ENCODE peak calls at places on chromosomes 4 and X, in ten cellular contexts. One of them, this sample, is unnamed.

GRCh38 chr4:38696697-38697096 is 32.7 kb downstream of the KLF3 start:
- DNase-seq in IMR-90: no peak
- DNase-seq in CD8-positive, alpha-beta T cell: no peak
- DNase-seq in ovary: no peak
- DNase-seq in suprapubic skin: no peak
- DNase-seq in Peyer's patch: no peak
- DNase-seq in uterus: no peak
- DNase-seq in psoas muscle: no peak
- DNase-seq in astrocyte: no peak
- DNase-seq in neural progenitor cell: no peak
- DNase-seq in this sample: no peak

GRCh38 chrX:66408507-66408906 is 230.4 kb downstream of the EDA2R start:
- DNase-seq in astrocyte: no peak
- DNase-seq in psoas muscle: no peak
- DNase-seq in CD8-positive, alpha-beta T cell: no peak
- DNase-seq in uterus: no peak
- DNase-seq in neural progenitor cell: no peak
- DNase-seq in Peyer's patch: no peak
- DNase-seq in IMR-90: no peak
- DNase-seq in suprapubic skin: no peak
- DNase-seq in ovary: no peak
- DNase-seq in this sample: no peak

GRCh38 chr4:165016971-165017370 is 14.8 kb upstream of the TRIM60 start:
- DNase-seq in suprapubic skin: no peak
- DNase-seq in ovary: no peak
- DNase-seq in Peyer's patch: no peak
- DNase-seq in uterus: no peak
- DNase-seq in astrocyte: no peak
- DNase-seq in psoas muscle: no peak
- DNase-seq in neural progenitor cell: peak; percentile 14
- DNase-seq in CD8-positive, alpha-beta T cell: no peak
- DNase-seq in IMR-90: no peak
- DNase-seq in this sample: no peak

GRCh38 chrX:104852241-104852640 is 286.2 kb downstream of the IL1RAPL2 start:
- DNase-seq in uterus: no peak
- DNase-seq in neural progenitor cell: no peak
- DNase-seq in CD8-positive, alpha-beta T cell: no peak
- DNase-seq in psoas muscle: no peak
- DNase-seq in Peyer's patch: no peak
- DNase-seq in suprapubic skin: no peak
- DNase-seq in astrocyte: no peak
- DNase-seq in ovary: no peak
- DNase-seq in IMR-90: no peak
- DNase-seq in this sample: no peak

GRCh38 chr4:25845841-25846653 is 16.7 kb downstream of the SEL1L3 start:
- DNase-seq in ovary: no peak
- DNase-seq in uterus: no peak
- DNase-seq in Peyer's patch: no peak
- DNase-seq in suprapubic skin: no peak
- DNase-seq in astrocyte: no peak
- DNase-seq in psoas muscle: no peak
- DNase-seq in IMR-90: no peak
- DNase-seq in neural progenitor cell: no peak
- DNase-seq in CD8-positive, alpha-beta T cell: no peak
- DNase-seq in this sample: no peak

GRCh38 chr4:19823781-19824180 is 427.9 kb upstream of the SLIT2 start:
- DNase-seq in suprapubic skin: no peak
- DNase-seq in IMR-90: no peak
- DNase-seq in ovary: no peak
- DNase-seq in CD8-positive, alpha-beta T cell: no peak
- DNase-seq in Peyer's patch: no peak
- DNase-seq in astrocyte: no peak
- DNase-seq in psoas muscle: no peak
- DNase-seq in neural progenitor cell: no peak
- DNase-seq in uterus: no peak
- DNase-seq in this sample: no peak

GRCh38 chr4:104591505-104591904 is 96.8 kb upstream of the CXXC4 start:
- DNase-seq in CD8-positive, alpha-beta T cell: no peak
- DNase-seq in neural progenitor cell: peak; percentile 78
- DNase-seq in ovary: peak; percentile 42
- DNase-seq in Peyer's patch: no peak
- DNase-seq in astrocyte: no peak
- DNase-seq in psoas muscle: no peak
- DNase-seq in suprapubic skin: no peak
- DNase-seq in uterus: no peak
- DNase-seq in IMR-90: no peak
- DNase-seq in this sample: no peak

GRCh38 chrX:11427082-11428033 is 134.1 kb downstream of the AMELX start:
- DNase-seq in psoas muscle: peak; percentile 79
- DNase-seq in CD8-positive, alpha-beta T cell: no peak
- DNase-seq in Peyer's patch: peak; percentile 45
- DNase-seq in suprapubic skin: peak; percentile 76
- DNase-seq in uterus: peak; percentile 36
- DNase-seq in ovary: peak; percentile 78
- DNase-seq in astrocyte: no peak
- DNase-seq in IMR-90: no peak
- DNase-seq in neural progenitor cell: peak; percentile 55
- DNase-seq in this sample: no peak

GRCh38 chrX:118847676-118848075 is 24.1 kb downstream of the ZCCHC12 start:
- DNase-seq in CD8-positive, alpha-beta T cell: no peak
- DNase-seq in astrocyte: peak; percentile 12
- DNase-seq in neural progenitor cell: peak; percentile 69
- DNase-seq in psoas muscle: no peak
- DNase-seq in ovary: no peak
- DNase-seq in suprapubic skin: no peak
- DNase-seq in uterus: no peak
- DNase-seq in Peyer's patch: no peak
- DNase-seq in IMR-90: peak; percentile 42
- DNase-seq in this sample: no peak

GRCh38 chrX:119474615-119475388 is 6.6 kb downstream of the SLC25A5 start:
- DNase-seq in CD8-positive, alpha-beta T cell: no peak
- DNase-seq in Peyer's patch: no peak
- DNase-seq in astrocyte: no peak
- DNase-seq in suprapubic skin: no peak
- DNase-seq in psoas muscle: no peak
- DNase-seq in ovary: no peak
- DNase-seq in neural progenitor cell: no peak
- DNase-seq in IMR-90: no peak
- DNase-seq in uterus: no peak
- DNase-seq in this sample: no peak

GRCh38 chrX:11881485-11882170 is 123.6 kb downstream of the MSL3 start:
- DNase-seq in IMR-90: no peak
- DNase-seq in ovary: no peak
- DNase-seq in suprapubic skin: no peak
- DNase-seq in astrocyte: no peak
- DNase-seq in Peyer's patch: no peak
- DNase-seq in neural progenitor cell: no peak
- DNase-seq in uterus: no peak
- DNase-seq in psoas muscle: no peak
- DNase-seq in CD8-positive, alpha-beta T cell: no peak
- DNase-seq in this sample: no peak

GRCh38 chrX:106899276-106899675 is 3.9 kb downstream of the RIPPLY1 start:
- DNase-seq in CD8-positive, alpha-beta T cell: no peak
- DNase-seq in astrocyte: peak; percentile 20
- DNase-seq in neural progenitor cell: no peak
- DNase-seq in psoas muscle: no peak
- DNase-seq in Peyer's patch: no peak
- DNase-seq in suprapubic skin: no peak
- DNase-seq in IMR-90: no peak
- DNase-seq in uterus: no peak
- DNase-seq in ovary: no peak
- DNase-seq in this sample: no peak

GRCh38 chr4:154490261-154490588 is 1.4 kb downstream of the DCHS2 start:
- DNase-seq in CD8-positive, alpha-beta T cell: no peak
- DNase-seq in ovary: no peak
- DNase-seq in suprapubic skin: no peak
- DNase-seq in uterus: no peak
- DNase-seq in neural progenitor cell: peak; percentile 46
- DNase-seq in psoas muscle: no peak
- DNase-seq in astrocyte: no peak
- DNase-seq in IMR-90: no peak
- DNase-seq in Peyer's patch: no peak
- DNase-seq in this sample: no peak
- H3K4me3 ChIP-seq in CD8-positive, alpha-beta T cell: no peak overlapping the region
- H3K4me3 ChIP-seq in ovary: peak overlapping the region; percentile 49
- H3K4me3 ChIP-seq in suprapubic skin: peak overlapping the region; percentile 48
- H3K4me3 ChIP-seq in uterus: peak overlapping the region; percentile 46
- H3K4me3 ChIP-seq in neural progenitor cell: peak overlapping the region; percentile 55
- H3K4me3 ChIP-seq in psoas muscle: peak overlapping the region; percentile 49
- H3K4me3 ChIP-seq in astrocyte: no peak overlapping the region
- H3K4me3 ChIP-seq in IMR-90: no peak overlapping the region
- H3K4me3 ChIP-seq in Peyer's patch: peak overlapping the region; percentile 44
- H3K4me3 ChIP-seq in this sample: peak overlapping the region; percentile 69

DNA sequence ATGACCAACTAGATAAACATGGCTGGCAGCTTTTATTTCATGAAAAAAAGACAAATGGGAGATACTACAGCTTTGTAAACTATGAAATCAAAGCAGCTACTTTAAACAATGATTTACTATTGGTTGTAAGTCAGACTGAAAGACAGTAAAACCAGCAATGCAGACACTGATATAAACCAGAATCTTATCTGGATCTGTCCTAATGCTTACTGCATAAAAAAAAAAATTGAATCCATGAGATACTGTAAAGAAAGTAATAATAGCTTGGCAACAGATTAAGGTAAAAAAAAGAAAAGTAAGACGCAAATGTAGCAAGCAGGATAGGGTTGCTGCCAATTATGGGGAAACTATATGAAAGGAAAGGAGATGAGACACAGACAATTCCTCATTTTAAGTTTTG is 7.3 kb downstream of the LCORL start:
- DNase-seq in astrocyte: no peak
- DNase-seq in CD8-positive, alpha-beta T cell: no peak
- DNase-seq in IMR-90: no peak
- DNase-seq in neural progenitor cell: no peak
- DNase-seq in psoas muscle: no peak
- DNase-seq in Peyer's patch: no peak
- DNase-seq in suprapubic skin: no peak
- DNase-seq in ovary: no peak
- DNase-seq in uterus: no peak
- DNase-seq in this sample: no peak
- H3K27ac ChIP-seq in astrocyte: no peak overlapping the region
- H3K27ac ChIP-seq in CD8-positive, alpha-beta T cell: no peak overlapping the region
- H3K27ac ChIP-seq in IMR-90: no peak overlapping the region
- H3K27ac ChIP-seq in neural progenitor cell: no peak overlapping the region
- H3K27ac ChIP-seq in psoas muscle: no peak overlapping the region
- H3K27ac ChIP-seq in Peyer's patch: no peak overlapping the region
- H3K27ac ChIP-seq in suprapubic skin: no peak overlapping the region
- H3K27ac ChIP-seq in ovary: no peak overlapping the region
- H3K27ac ChIP-seq in uterus: no peak overlapping the region
- H3K27ac ChIP-seq in this sample: no peak overlapping the region

GRCh38 chr4:129140521-129140920 is 44.6 kb downstream of the C4orf33 start:
- DNase-seq in suprapubic skin: no peak
- DNase-seq in Peyer's patch: no peak
- DNase-seq in IMR-90: no peak
- DNase-seq in astrocyte: no peak
- DNase-seq in CD8-positive, alpha-beta T cell: no peak
- DNase-seq in neural progenitor cell: no peak
- DNase-seq in ovary: no peak
- DNase-seq in psoas muscle: no peak
- DNase-seq in uterus: no peak
- DNase-seq in this sample: no peak
- TF ChIP-seq CTCF in suprapubic skin: no peak
- TF ChIP-seq CTCF in Peyer's patch: no peak
- TF ChIP-seq CTCF in IMR-90: no peak
- TF ChIP-seq CTCF in astrocyte: no peak
- TF ChIP-seq CTCF in CD8-positive, alpha-beta T cell: no peak
- TF ChIP-seq CTCF in neural progenitor cell: no peak
- TF ChIP-seq CTCF in ovary: no peak
- TF ChIP-seq CTCF in psoas muscle: no peak
- TF ChIP-seq CTCF in uterus: no peak
- TF ChIP-seq CTCF in this sample: no peak

GRCh38 chrX:150200820-150201287 is 162.3 kb upstream of the MAMLD1 start:
- DNase-seq in astrocyte: peak; percentile 97
- DNase-seq in neural progenitor cell: no peak
- DNase-seq in CD8-positive, alpha-beta T cell: no peak
- DNase-seq in suprapubic skin: peak; percentile 80
- DNase-seq in IMR-90: peak; percentile 98
- DNase-seq in Peyer's patch: no peak
- DNase-seq in uterus: peak; percentile 65
- DNase-seq in psoas muscle: peak; percentile 75
- DNase-seq in ovary: no peak
- DNase-seq in this sample: peak; percentile 78
- H3K4me3 ChIP-seq in astrocyte: no peak overlapping the region
- H3K4me3 ChIP-seq in neural progenitor cell: no peak overlapping the region
- H3K4me3 ChIP-seq in CD8-positive, alpha-beta T cell: no peak overlapping the region
- H3K4me3 ChIP-seq in suprapubic skin: no peak overlapping the region
- H3K4me3 ChIP-seq in IMR-90: no peak overlapping the region
- H3K4me3 ChIP-seq in Peyer's patch: no peak overlapping the region
- H3K4me3 ChIP-seq in uterus: no peak overlapping the region
- H3K4me3 ChIP-seq in psoas muscle: no peak overlapping the region
- H3K4me3 ChIP-seq in ovary: no peak overlapping the region
- H3K4me3 ChIP-seq in this sample: no peak overlapping the region

DNA sequence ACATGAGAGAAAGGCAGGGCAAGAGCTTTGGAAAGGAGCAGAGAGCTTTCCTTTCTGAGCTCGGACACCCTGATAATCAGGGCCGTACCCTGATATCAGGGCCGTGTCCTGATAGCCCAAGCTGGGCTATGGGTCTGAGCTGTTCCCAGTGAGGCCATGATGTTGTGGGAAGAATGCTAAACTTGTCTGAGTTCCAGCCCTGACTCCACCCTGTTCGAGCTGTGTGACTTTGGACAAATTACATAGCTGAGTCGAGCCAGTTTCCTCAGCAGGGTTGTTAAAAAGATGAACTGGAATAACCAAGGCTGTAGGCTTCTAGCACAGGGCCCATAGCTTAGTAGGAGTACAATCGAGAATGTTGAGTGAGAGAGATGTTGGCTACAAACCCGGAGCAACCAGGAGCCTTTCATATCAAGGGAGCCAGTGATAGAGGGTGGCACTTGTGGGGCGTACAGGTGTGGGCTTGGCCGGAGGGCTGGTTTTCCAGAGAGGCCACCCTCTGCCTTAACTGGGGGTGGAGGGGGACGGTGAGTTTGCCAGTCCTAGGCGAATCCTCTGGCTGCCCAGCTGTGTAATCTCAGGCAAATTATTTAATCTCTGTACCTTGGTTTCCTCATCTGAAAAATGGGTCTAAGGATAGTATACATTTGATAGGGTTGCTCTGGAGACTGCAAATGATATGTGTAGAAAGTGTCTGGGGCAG is 3.5 kb upstream of the CXCR3 start:
- DNase-seq in psoas muscle: no peak
- DNase-seq in IMR-90: peak; percentile 16
- DNase-seq in Peyer's patch: peak; percentile 54
- DNase-seq in CD8-positive, alpha-beta T cell: no peak
- DNase-seq in neural progenitor cell: no peak
- DNase-seq in uterus: no peak
- DNase-seq in ovary: no peak
- DNase-seq in astrocyte: no peak
- DNase-seq in suprapubic skin: no peak
- DNase-seq in this sample: no peak
- H3K27ac ChIP-seq in psoas muscle: peak overlapping the region; percentile 69
- H3K27ac ChIP-seq in IMR-90: no peak overlapping the region
- H3K27ac ChIP-seq in Peyer's patch: peak overlapping the region; percentile 94
- H3K27ac ChIP-seq in CD8-positive, alpha-beta T cell: peak overlapping the region; percentile 59
- H3K27ac ChIP-seq in neural progenitor cell: no peak overlapping the region
- H3K27ac ChIP-seq in uterus: peak overlapping the region; percentile 70
- H3K27ac ChIP-seq in ovary: peak overlapping the region; percentile 30
- H3K27ac ChIP-seq in astrocyte: no peak overlapping the region
- H3K27ac ChIP-seq in suprapubic skin: no peak overlapping the region
- H3K27ac ChIP-seq in this sample: no peak overlapping the region

This sample was measured in coronary artery.